ENCODE peak calls at places on chromosomes 5 and 9, in four cellular contexts. H is K562, Q is GM12878, J is HepG2. X is an unnamed sample.

GRCh38 chr9:85377751-85378289 is 363.9 kb downstream of the AGTPBP1 start:
- DNase-seq in Q (no peak), J (no peak), H (no peak), X (peak)

GRCh38 chr5:3126639-3127038 is 375.2 kb upstream of the IRX2 start:
- DNase-seq in Q (no peak), H (no peak), J (no peak), X (no peak)

GRCh38 chr9:112091805-112092204 is 83.3 kb downstream of the SUSD1 start:
- DNase-seq in Q (no peak), J (no peak), H (no peak), X (no peak)

GRCh38 chr5:41637424-41637823 is 127.0 kb upstream of the PLCXD3 start:
- DNase-seq in H (no peak), J (no peak), Q (no peak), X (no peak)

GRCh38 chr5:128736567-128736966 is 198.5 kb upstream of the FBN2 start:
- DNase-seq in H (no peak), Q (no peak), J (no peak), X (no peak)

GRCh38 chr9:77614671-77615070 is 33.5 kb downstream of the GNA14 start:
- DNase-seq in Q (no peak), H (no peak), J (no peak), X (no peak)

GRCh38 chr5:151195622-151196021 is 28.3 kb downstream of the CCDC69 start:
- DNase-seq in J (no peak), Q (no peak), H (no peak), X (no peak)

GRCh38 chr5:171895076-171895475 is 109.5 kb downstream of the SMIM23 start:
- DNase-seq in H (no peak), Q (no peak), J (no peak), X (no peak)

GRCh38 chr9:137551656-137552534 is at the start of gene MRPL41:
- DNase-seq in H (peak), J (peak), Q (peak), X (peak)

GRCh38 chr9:97501177-97501971 is at the start of gene TMOD1:
- DNase-seq in J (peak), H (peak), Q (no peak), X (peak)

GRCh38 chr5:129445379-129445778 is 14.7 kb upstream of the ADAMTS19 start:
- DNase-seq in H (no peak), Q (no peak), J (no peak), X (no peak)

GRCh38 chr5:67246108-67246507 is 49.5 kb upstream of the CD180 start:
- DNase-seq in J (peak), Q (peak), H (peak), X (peak)

GRCh38 chr9:107447834-107448233 is 41.7 kb downstream of the KLF4 start:
- DNase-seq in J (no peak), Q (no peak), H (no peak), X (no peak)

GRCh38 chr5:53984987-53985386 is 325.4 kb downstream of the ARL15 start:
- DNase-seq in J (no peak), H (no peak), Q (no peak), X (no peak)

GRCh38 chr9:106757539-106757938 is 105.4 kb upstream of the ZNF462 start:
- DNase-seq in H (no peak), Q (no peak), J (no peak), X (no peak)

GRCh38 chr5:89883967-89884366 is 525.6 kb downstream of the CETN3 start:
- DNase-seq in H (no peak), Q (no peak), J (no peak), X (no peak)

GRCh38 chr5:89878733-89879132 is 530.8 kb downstream of the CETN3 start:
- DNase-seq in Q (no peak), J (no peak), H (no peak), X (no peak)

GRCh38 chr5:89878140-89878570 is 531.4 kb downstream of the CETN3 start:
- DNase-seq in J (peak), H (no peak), Q (no peak), X (peak)
- TF ChIP-seq TARDBP in J (no peak), H (no peak), Q (no peak), X (no peak)

DNA sequence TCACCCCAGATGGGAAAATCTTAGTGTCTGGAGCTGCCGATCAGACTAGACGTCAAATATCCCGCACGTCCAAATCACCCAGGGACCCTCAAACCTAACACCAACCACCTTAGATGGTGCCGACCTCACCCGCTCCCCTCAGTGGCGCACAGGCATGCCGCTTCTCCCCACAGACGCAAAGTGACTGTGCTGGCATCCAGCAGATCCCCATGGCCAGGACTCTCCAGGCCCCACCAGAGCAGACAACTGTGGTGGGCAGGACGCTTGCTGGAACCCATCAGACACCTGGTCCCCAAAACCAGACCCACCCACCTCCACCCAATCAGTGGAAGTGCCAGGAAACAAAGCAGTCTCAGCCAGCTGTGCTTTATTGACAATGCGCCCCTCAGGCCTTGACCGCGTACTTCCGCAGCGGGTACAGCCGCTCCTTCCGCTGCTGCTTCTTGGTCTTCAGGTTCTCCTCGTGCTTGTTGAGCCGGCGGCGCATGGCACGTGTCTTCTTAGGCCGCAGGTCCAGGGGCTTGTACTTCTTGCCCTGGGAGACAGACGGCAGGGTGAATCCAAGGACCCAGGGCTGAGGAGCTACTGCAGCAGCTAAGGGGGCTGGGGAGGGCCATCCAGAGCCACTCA is 4.1 kb downstream of the RPL35 start:
- DNase-seq in Q (no peak), H (no peak), J (no peak), X (no peak)
- TF ChIP-seq TARDBP in Q (no peak), H (no peak), J (no peak), X (no peak)

DNA sequence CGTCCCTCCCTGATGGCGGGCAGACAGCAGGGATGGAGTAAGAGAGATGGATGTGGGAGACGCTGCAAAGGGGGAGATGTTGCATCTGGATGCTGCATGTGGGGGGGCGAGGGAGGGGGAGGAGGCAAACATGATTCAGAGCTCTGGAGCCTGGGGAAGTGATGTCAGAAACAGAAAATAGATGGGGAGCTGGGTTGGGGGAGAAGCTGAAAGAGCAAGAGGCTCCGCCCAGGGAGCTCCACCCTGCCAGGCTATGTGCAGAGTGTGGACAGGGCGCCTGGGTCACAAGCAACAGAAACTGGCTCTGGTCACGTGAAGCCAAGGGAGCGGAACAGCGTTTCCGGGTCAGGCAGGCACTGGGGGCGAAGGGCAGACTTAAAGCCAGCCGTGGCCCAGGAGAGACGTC is 12.7 kb downstream of the UNC5A start:
- DNase-seq in J (no peak), Q (no peak), H (no peak), X (no peak)
- TF ChIP-seq TARDBP in J (no peak), Q (no peak), H (no peak), X (no peak)

GRCh38 chr9:113350338-113350672 is 964 bp downstream of the BSPRY start:
- DNase-seq in J (no peak), H (no peak), Q (no peak), X (no peak)
- TF ChIP-seq TARDBP in J (no peak), H (no peak), Q (no peak), X (no peak)

GRCh38 chr5:76082790-76083554 is at the start of gene SV2C:
- DNase-seq in J (no peak), Q (no peak), H (no peak), X (peak)

GRCh38 chr5:76081811-76082783 is 1.1 kb upstream of the SV2C start:
- DNase-seq in J (no peak), Q (no peak), H (no peak), X (no peak)

GRCh38 chr5:76084496-76085285 is 1.5 kb downstream of the SV2C start:
- DNase-seq in Q (no peak), H (peak), J (no peak), X (peak)

GRCh38 chr5:76085286-76085579 is 2.0 kb downstream of the SV2C start:
- DNase-seq in Q (no peak), J (no peak), H (no peak), X (no peak)

DNA sequence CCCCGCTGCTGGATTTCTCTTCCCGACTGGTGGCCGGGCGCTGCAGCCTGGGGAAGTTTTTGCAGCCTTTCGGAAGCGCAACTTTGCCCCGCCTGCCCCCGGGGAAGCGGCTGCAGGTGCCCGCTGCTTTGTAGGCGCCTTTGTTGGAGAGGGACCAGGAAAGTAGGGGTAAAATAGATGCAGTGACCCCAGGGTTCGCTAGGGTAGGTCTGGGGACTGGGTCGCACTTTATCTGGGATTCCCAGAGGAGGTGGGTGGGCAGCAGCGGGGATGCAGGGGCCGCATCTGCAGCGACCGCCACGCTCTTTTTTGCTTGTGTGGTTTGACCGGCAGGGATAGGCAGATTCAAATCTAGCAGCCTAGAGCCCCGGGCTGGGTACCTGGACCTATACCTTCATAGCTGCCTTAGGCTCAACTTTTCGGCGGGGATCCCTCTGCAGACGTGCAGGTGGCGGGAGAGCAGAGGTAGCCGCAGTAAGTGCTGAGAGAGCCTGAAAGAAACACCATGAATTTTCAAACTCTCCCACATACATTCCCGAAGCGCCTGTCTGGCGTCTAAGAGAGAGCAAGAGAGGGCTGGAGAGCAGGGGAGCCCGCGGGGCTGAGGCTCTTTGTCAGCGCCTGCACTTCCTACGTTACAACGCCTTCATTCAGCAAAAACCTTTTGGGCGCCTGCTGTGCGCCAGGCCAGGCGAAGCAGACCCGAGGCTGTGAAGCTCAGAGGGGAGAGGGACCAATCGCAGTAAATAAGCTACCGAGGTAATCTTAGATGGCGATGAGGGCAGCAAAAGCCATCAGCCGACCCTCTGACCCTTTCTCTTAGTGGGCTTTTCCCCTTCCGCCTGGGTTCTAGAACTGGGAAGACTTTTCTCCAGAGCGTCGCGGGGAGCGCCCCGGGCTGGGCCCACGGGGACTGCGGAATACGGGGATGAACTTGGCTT is 642 bp downstream of the SV2C start:
- DNase-seq in H (no peak), J (no peak), Q (no peak), X (peak)
- TF ChIP-seq TARDBP in H (no peak), J (no peak), Q (no peak), X (no peak)

GRCh38 chr9:117075636-117076035 is 339.2 kb downstream of the ASTN2 start:
- DNase-seq in Q (no peak), H (no peak), J (no peak), X (no peak)

GRCh38 chr9:117073071-117073470 is 341.8 kb downstream of the ASTN2 start:
- DNase-seq in Q (no peak), J (no peak), H (no peak), X (no peak)

GRCh38 chr9:117074782-117075510 is 339.9 kb downstream of the ASTN2 start:
- DNase-seq in H (no peak), J (no peak), Q (no peak), X (no peak)

GRCh38 chr9:117074337-117074662 is 340.6 kb downstream of the ASTN2 start:
- DNase-seq in J (no peak), H (no peak), Q (no peak), X (no peak)

DNA sequence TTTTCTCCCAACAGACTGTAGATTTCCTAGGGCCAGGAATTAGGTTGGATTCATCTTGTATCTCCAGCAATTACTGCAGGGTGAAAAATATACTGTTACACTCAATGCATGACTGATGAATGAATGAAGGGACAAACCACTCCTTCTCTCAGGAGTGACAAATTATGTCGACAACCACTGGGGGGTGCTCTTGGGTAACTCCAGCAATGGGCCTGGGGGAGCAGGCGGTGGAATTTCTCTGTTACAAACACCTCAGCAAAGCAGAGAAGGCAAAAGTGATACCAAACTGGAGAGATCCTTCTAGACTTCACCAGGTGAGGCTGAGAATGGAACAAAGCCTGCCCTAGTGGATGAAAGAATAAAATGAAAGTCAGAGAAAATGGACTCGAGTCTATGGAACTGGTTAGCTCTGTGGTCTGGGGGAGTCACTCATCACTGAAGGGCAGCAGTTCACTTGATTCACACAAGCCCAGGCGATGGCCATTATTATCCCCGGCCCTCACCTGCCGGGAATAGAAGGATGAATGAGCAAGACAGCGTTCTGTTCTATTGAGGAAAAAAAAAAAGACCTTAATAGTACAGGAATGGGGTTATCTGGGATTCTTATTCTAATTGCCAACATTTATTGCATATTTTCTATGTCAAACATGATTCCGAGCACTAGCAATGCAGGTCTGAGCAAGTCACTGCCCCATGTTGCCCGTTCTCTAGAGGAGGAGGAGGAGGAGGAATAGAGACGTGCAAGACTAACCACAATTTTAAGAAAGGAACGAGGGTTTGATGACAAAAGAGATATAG is 341.1 kb downstream of the ASTN2 start:
- DNase-seq in J (peak), H (peak), Q (no peak), X (peak)
- TF ChIP-seq TARDBP in J (no peak), H (no peak), Q (no peak), X (no peak)

DNA sequence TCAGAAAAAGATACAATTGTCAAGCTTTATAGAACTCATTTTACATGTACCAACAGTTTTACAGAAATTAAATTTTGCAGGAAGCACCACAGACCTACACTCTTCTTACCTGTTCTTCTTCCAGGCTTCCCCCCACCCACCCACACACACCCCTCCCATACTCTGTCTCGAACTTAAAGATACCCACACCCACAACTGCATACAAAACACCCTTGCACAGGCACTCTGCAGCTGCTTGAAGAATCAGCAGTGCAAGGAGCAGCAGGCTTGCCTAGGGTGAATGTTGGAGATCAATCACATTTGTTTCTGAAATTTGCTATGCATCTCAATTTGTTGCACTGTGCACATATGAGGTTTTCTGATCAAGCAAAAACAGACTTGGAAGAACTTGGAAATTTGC is 77.5 kb upstream of the TGFBR1 start:
- DNase-seq in H (no peak), Q (no peak), J (no peak), X (no peak)
- TF ChIP-seq TARDBP in H (no peak), Q (no peak), J (no peak), X (no peak)

X was measured in HEK293T.